ENCODE peak calls at places on chromosomes 6 and 20, in seven cellular contexts. M is neuronal stem cell, C is H1, K is mesendoderm, R is IMR-90, X is mesenchymal stem cell, E is trophoblast cell. N is an unnamed sample. For H3K79me1, the result is how much of the 10 kb centered on the place peaks cover.

GRCh38 chr20:45410887-45411286 is 2.8 kb downstream of the DBNDD2 start:
- DNase-seq in X (no peak), M (no peak), E (no peak), C (no peak), R (no peak), K (no peak), N (no peak)

GRCh38 chr6:25959890-25960531 is 2.6 kb upstream of the TRIM38 start:
- DNase-seq in E (no peak), X (peak), M (no peak), R (peak), K (no peak), C (no peak), N (no peak)

GRCh38 chr20:2688041-2688591 is 4.5 kb upstream of the EBF4 start:
- DNase-seq in C (no peak), K (peak), E (no peak), X (peak), M (no peak), R (peak), N (peak)

GRCh38 chr6:43671801-43672690 is 15.5 kb downstream of the MRPS18A start:
- DNase-seq in M (no peak), K (no peak), X (no peak), R (no peak), C (no peak), E (no peak), N (no peak)

GRCh38 chr6:44439270-44440045 is 52.0 kb downstream of the CDC5L start:
- DNase-seq in M (no peak), C (no peak), E (peak), R (peak), X (peak), K (no peak), N (no peak)

GRCh38 chr6:57222684-57223077 is 574 bp upstream of the RAB23 start:
- DNase-seq in M (no peak), R (no peak), E (peak), C (no peak), K (peak), X (no peak), N (no peak)

GRCh38 chr6:38827024-38827423 is 111.9 kb downstream of the DNAH8 start:
- DNase-seq in E (no peak), M (no peak), R (no peak), X (no peak), C (no peak), K (no peak), N (no peak)

GRCh38 chr6:46312657-46313056 is 141.9 kb upstream of the ENPP5 start:
- DNase-seq in K (no peak), E (no peak), X (no peak), M (no peak), R (no peak), C (no peak), N (no peak)

GRCh38 chr20:63567382-63568169 is 6.5 kb downstream of the HELZ2 start:
- DNase-seq in R (no peak), K (no peak), E (peak), M (no peak), X (peak), C (no peak), N (no peak)

GRCh38 chr6:39841291-39841690 is 49.1 kb downstream of the DAAM2 start:
- DNase-seq in R (peak), K (peak), C (no peak), E (no peak), X (no peak), M (peak), N (peak)

GRCh38 chr20:49825521-49826033 is 12.9 kb downstream of the SLC9A8 start:
- DNase-seq in K (peak), X (no peak), E (peak), R (no peak), C (no peak), M (no peak), N (peak)

GRCh38 chr20:43830883-43831282 is 83.8 kb upstream of the TOX2 start:
- DNase-seq in C (no peak), M (no peak), X (no peak), E (no peak), K (no peak), R (no peak), N (no peak)

GRCh38 chr20:2279245-2279779 is 16.5 kb upstream of the TGM3 start:
- DNase-seq in K (no peak), E (no peak), R (no peak), X (no peak), M (no peak), C (no peak), N (no peak)

GRCh38 chr20:44832724-44833123 is 22.4 kb upstream of the RIMS4 start:
- DNase-seq in X (no peak), E (no peak), R (no peak), M (no peak), K (peak), C (no peak), N (peak)

GRCh38 chr6:17038316-17038715 is 63.5 kb upstream of the STMND1 start:
- DNase-seq in M (no peak), E (no peak), C (no peak), K (no peak), R (peak), X (peak), N (no peak)

GRCh38 chr6:28981833-28982475 is 23.2 kb downstream of the ZNF311 start:
- DNase-seq in C (no peak), E (peak), K (peak), M (peak), R (peak), X (peak), N (peak)

GRCh38 chr6:101509556-101509955 is 116.0 kb downstream of the GRIK2 start:
- DNase-seq in C (no peak), M (no peak), K (no peak), X (no peak), R (peak), E (no peak), N (no peak)

GRCh38 chr6:21985904-21986303 is 310.9 kb downstream of the PRL start:
- DNase-seq in K (no peak), X (no peak), E (no peak), R (no peak), M (no peak), C (no peak), N (no peak)

GRCh38 chr20:5621305-5621704 is 128.9 kb upstream of the SHLD1 start:
- DNase-seq in C (no peak), M (no peak), K (no peak), R (no peak), E (no peak), X (no peak), N (no peak)

GRCh38 chr20:58719971-58720371 is 27.4 kb downstream of the NPEPL1 start:
- DNase-seq in K (no peak), R (no peak), M (no peak), X (no peak), E (no peak), C (no peak), N (peak)

GRCh38 chr6:168756009-168756634 is 315.1 kb downstream of the SMOC2 start:
- DNase-seq in E (peak), K (peak), C (peak), M (peak), X (peak), R (no peak), N (peak)

GRCh38 chr6:113971786-113972185 is 838 bp upstream of the HDAC2 start:
- DNase-seq in E (no peak), X (peak), K (no peak), C (no peak), R (no peak), M (no peak), N (no peak)

GRCh38 chr6:161265975-161266374 is 7.9 kb downstream of the AGPAT4 start:
- DNase-seq in C (no peak), K (peak), M (no peak), R (no peak), E (peak), X (no peak), N (no peak)

GRCh38 chr6:105993769-105994521 is 92.2 kb upstream of the PRDM1 start:
- DNase-seq in E (peak), M (peak), R (peak), K (peak), X (peak), C (no peak), N (no peak)

GRCh38 chr20:62246872-62247652 is 8.7 kb downstream of the OSBPL2 start:
- DNase-seq in R (no peak), X (no peak), C (no peak), M (no peak), K (no peak), E (no peak), N (no peak)

GRCh38 chr20:58665606-58666005 is 14.5 kb downstream of the STX16 start:
- DNase-seq in R (no peak), K (no peak), E (peak), C (no peak), M (no peak), X (no peak), N (no peak)

GRCh38 chr6:128305228-128305627 is 215.2 kb downstream of the PTPRK start:
- DNase-seq in R (peak), M (no peak), C (no peak), X (peak), K (no peak), E (no peak), N (no peak)

GRCh38 chr6:16855460-16855859 is 94.2 kb upstream of the ATXN1 start:
- DNase-seq in X (no peak), R (no peak), M (no peak), C (no peak), K (no peak), E (no peak), N (no peak)

GRCh38 chr20:64212750-64213149 is 42.8 kb upstream of the PCMTD2 start:
- DNase-seq in M (no peak), C (no peak), X (peak), K (no peak), R (peak), E (no peak), N (no peak)

GRCh38 chr6:71886184-71887005 is at the start of gene RIMS1:
- DNase-seq in K (peak), E (no peak), R (no peak), X (peak), M (peak), C (no peak), N (peak)

GRCh38 chr6:139597781-139598368 is 223.4 kb upstream of the CITED2 start:
- DNase-seq in X (peak), E (peak), R (peak), C (no peak), K (no peak), M (no peak), N (no peak)

DNA sequence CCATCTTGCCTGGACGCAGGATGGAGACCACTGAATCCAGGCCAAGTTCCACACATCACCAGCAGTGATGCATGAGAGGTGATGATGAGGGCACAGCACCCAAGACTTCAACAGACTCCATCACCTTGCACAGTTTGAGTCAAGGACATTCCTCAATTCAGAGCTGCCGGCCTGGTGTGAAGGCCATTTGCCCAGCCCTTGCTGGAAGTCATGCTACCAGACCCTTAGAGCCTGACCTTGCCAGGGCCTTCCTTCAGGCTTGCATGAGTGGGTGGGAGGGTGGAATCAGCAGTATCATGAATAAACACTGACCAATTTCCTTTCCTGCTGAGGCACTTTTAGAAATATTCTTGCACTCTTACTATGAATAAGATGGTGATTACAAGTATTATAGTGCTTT is 130.2 kb upstream of the SSTR4 start:
- DNase-seq in E (no peak), M (no peak), R (no peak), K (no peak), C (no peak), X (no peak), N (no peak)
- H3K79me1 ChIP-seq in E (under half), M (under half), R (under half), K (under half), C (under half), X (under half), N (under half)

GRCh38 chr6:36607782-36608386 is 13.7 kb downstream of the SRSF3 start:
- DNase-seq in R (no peak), X (no peak), M (no peak), C (no peak), E (peak), K (no peak), N (no peak)
- H3K27ac ChIP-seq in R (peak), X (peak), M (peak), C (peak), E (peak), K (peak), N (peak)

GRCh38 chr6:141265748-141266647 is 866.7 kb upstream of the GJE1 start:
- DNase-seq in E (no peak), M (no peak), R (no peak), K (peak), X (no peak), C (no peak), N (no peak)
- H3K79me1 ChIP-seq in E (under half), M (under half), R (under half), K (under half), X (under half), C (under half), N (under half)

DNA sequence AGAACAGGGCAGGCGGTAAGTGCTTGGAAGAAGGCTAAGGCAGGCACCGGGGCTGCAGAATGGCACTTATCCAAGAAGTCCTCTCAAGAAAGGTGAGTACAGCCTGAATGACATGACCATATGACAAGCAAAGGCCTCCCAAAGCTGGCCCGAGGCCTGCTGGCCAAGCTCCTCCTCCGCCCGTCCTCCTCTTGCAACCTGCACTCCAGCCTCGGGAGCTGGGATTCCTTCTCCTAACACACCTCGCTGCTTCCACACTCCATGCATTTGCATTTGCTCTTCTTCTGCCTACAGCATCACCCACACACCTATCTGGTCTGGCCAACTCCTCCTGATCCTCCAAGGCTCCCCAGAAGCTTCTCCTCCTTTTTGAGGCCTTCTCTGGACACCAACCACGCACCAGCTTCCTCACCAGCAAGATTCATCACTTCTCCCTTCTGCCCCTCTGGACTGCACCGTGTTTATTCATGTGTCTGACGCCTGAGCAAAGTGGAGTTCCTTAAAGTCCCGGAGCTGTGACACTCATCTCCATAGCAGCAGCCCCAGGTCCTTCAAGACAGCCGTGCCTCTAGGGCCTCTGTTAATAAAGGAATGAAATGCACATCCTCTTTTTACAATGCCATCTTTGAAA is 32.3 kb downstream of the CNKSR3 start:
- DNase-seq in X (peak), K (no peak), R (peak), E (no peak), C (no peak), M (no peak), N (no peak)
- H3K27ac ChIP-seq in X (peak), K (no peak), R (peak), E (no peak), C (no peak), M (no peak), N (no peak)